ENCODE peak calls at places on chromosome 3, in ten cellular contexts. One of them, this sample, is unnamed.

GRCh38 chr3:186165331-186165730 is 56.4 kb upstream of the ETV5 start:
- DNase-seq in cardiac muscle cell: no peak
- DNase-seq in H1: no peak
- DNase-seq in WERI-Rb-1: no peak
- DNase-seq in spleen: no peak
- DNase-seq in upper lobe of right lung: no peak
- DNase-seq in esophagus muscularis mucosa: no peak
- DNase-seq in Peyer's patch: no peak
- DNase-seq in astrocyte: peak; percentile 33
- DNase-seq in mammary epithelial cell: no peak
- DNase-seq in this sample: no peak

GRCh38 chr3:40843851-40844548 is 319.2 kb downstream of the ZNF621 start:
- DNase-seq in cardiac muscle cell: peak; percentile 5
- DNase-seq in H1: peak; percentile 53
- DNase-seq in WERI-Rb-1: no peak
- DNase-seq in spleen: no peak
- DNase-seq in upper lobe of right lung: no peak
- DNase-seq in esophagus muscularis mucosa: no peak
- DNase-seq in Peyer's patch: no peak
- DNase-seq in astrocyte: no peak
- DNase-seq in mammary epithelial cell: peak; percentile 75
- DNase-seq in this sample: no peak

GRCh38 chr3:107674371-107674770 is 151.6 kb downstream of the BBX start:
- DNase-seq in cardiac muscle cell: no peak
- DNase-seq in H1: no peak
- DNase-seq in WERI-Rb-1: no peak
- DNase-seq in spleen: no peak
- DNase-seq in upper lobe of right lung: no peak
- DNase-seq in esophagus muscularis mucosa: no peak
- DNase-seq in Peyer's patch: peak; percentile 17
- DNase-seq in astrocyte: peak; percentile 82
- DNase-seq in mammary epithelial cell: no peak
- DNase-seq in this sample: peak; percentile 28

GRCh38 chr3:120274739-120275167 is 10.3 kb downstream of the GPR156 start:
- DNase-seq in cardiac muscle cell: peak; percentile 41
- DNase-seq in H1: no peak
- DNase-seq in WERI-Rb-1: no peak
- DNase-seq in spleen: no peak
- DNase-seq in upper lobe of right lung: no peak
- DNase-seq in esophagus muscularis mucosa: no peak
- DNase-seq in Peyer's patch: no peak
- DNase-seq in astrocyte: peak; percentile 30
- DNase-seq in mammary epithelial cell: no peak
- DNase-seq in this sample: no peak

GRCh38 chr3:149635396-149635795 is 22.4 kb downstream of the WWTR1 start:
- DNase-seq in cardiac muscle cell: no peak
- DNase-seq in H1: no peak
- DNase-seq in WERI-Rb-1: no peak
- DNase-seq in spleen: no peak
- DNase-seq in upper lobe of right lung: no peak
- DNase-seq in esophagus muscularis mucosa: no peak
- DNase-seq in Peyer's patch: no peak
- DNase-seq in astrocyte: no peak
- DNase-seq in mammary epithelial cell: no peak
- DNase-seq in this sample: no peak

GRCh38 chr3:127669541-127670228 is 3.1 kb upstream of the ABTB1 start:
- DNase-seq in cardiac muscle cell: no peak
- DNase-seq in H1: no peak
- DNase-seq in WERI-Rb-1: no peak
- DNase-seq in spleen: peak; percentile 75
- DNase-seq in upper lobe of right lung: peak; percentile 39
- DNase-seq in esophagus muscularis mucosa: no peak
- DNase-seq in Peyer's patch: no peak
- DNase-seq in astrocyte: no peak
- DNase-seq in mammary epithelial cell: no peak
- DNase-seq in this sample: no peak

GRCh38 chr3:52917044-52917443 is 19.7 kb upstream of the STIMATE start:
- DNase-seq in cardiac muscle cell: no peak
- DNase-seq in H1: no peak
- DNase-seq in WERI-Rb-1: no peak
- DNase-seq in spleen: no peak
- DNase-seq in upper lobe of right lung: no peak
- DNase-seq in esophagus muscularis mucosa: no peak
- DNase-seq in Peyer's patch: no peak
- DNase-seq in astrocyte: no peak
- DNase-seq in mammary epithelial cell: no peak
- DNase-seq in this sample: no peak

GRCh38 chr3:95341314-95341713 is 1278.5 kb downstream of the NSUN3 start:
- DNase-seq in cardiac muscle cell: no peak
- DNase-seq in H1: no peak
- DNase-seq in WERI-Rb-1: no peak
- DNase-seq in spleen: no peak
- DNase-seq in upper lobe of right lung: no peak
- DNase-seq in esophagus muscularis mucosa: no peak
- DNase-seq in Peyer's patch: no peak
- DNase-seq in astrocyte: no peak
- DNase-seq in mammary epithelial cell: no peak
- DNase-seq in this sample: peak; percentile 45

GRCh38 chr3:139830817-139831216 is 104.2 kb upstream of the CLSTN2 start:
- DNase-seq in cardiac muscle cell: no peak
- DNase-seq in H1: no peak
- DNase-seq in WERI-Rb-1: peak; percentile 50
- DNase-seq in spleen: no peak
- DNase-seq in upper lobe of right lung: peak; percentile 67
- DNase-seq in esophagus muscularis mucosa: no peak
- DNase-seq in Peyer's patch: no peak
- DNase-seq in astrocyte: no peak
- DNase-seq in mammary epithelial cell: no peak
- DNase-seq in this sample: no peak

GRCh38 chr3:54600441-54601204 is 327.2 kb downstream of the LRTM1 start:
- DNase-seq in cardiac muscle cell: peak; percentile 38
- DNase-seq in H1: no peak
- DNase-seq in WERI-Rb-1: peak; percentile 81
- DNase-seq in spleen: no peak
- DNase-seq in upper lobe of right lung: no peak
- DNase-seq in esophagus muscularis mucosa: peak; percentile 89
- DNase-seq in Peyer's patch: no peak
- DNase-seq in astrocyte: no peak
- DNase-seq in mammary epithelial cell: no peak
- DNase-seq in this sample: no peak

GRCh38 chr3:141077631-141078030 is 26.5 kb downstream of the SPSB4 start:
- DNase-seq in cardiac muscle cell: no peak
- DNase-seq in H1: no peak
- DNase-seq in WERI-Rb-1: no peak
- DNase-seq in spleen: no peak
- DNase-seq in upper lobe of right lung: no peak
- DNase-seq in esophagus muscularis mucosa: no peak
- DNase-seq in Peyer's patch: no peak
- DNase-seq in astrocyte: no peak
- DNase-seq in mammary epithelial cell: no peak
- DNase-seq in this sample: no peak

GRCh38 chr3:52004158-52004787 is 8.6 kb upstream of the RPL29 start:
- DNase-seq in cardiac muscle cell: peak; percentile 73
- DNase-seq in H1: no peak
- DNase-seq in WERI-Rb-1: peak; percentile 91
- DNase-seq in spleen: no peak
- DNase-seq in upper lobe of right lung: no peak
- DNase-seq in esophagus muscularis mucosa: no peak
- DNase-seq in Peyer's patch: no peak
- DNase-seq in astrocyte: no peak
- DNase-seq in mammary epithelial cell: no peak
- DNase-seq in this sample: no peak

GRCh38 chr3:128709506-128710210 is 16.3 kb upstream of the RAB7A start:
- DNase-seq in cardiac muscle cell: no peak
- DNase-seq in H1: no peak
- DNase-seq in WERI-Rb-1: no peak
- DNase-seq in spleen: no peak
- DNase-seq in upper lobe of right lung: no peak
- DNase-seq in esophagus muscularis mucosa: no peak
- DNase-seq in Peyer's patch: no peak
- DNase-seq in astrocyte: no peak
- DNase-seq in mammary epithelial cell: peak; percentile 88
- DNase-seq in this sample: no peak

GRCh38 chr3:45507820-45508317 is 86.7 kb upstream of the LIMD1 start:
- DNase-seq in cardiac muscle cell: peak; percentile 58
- DNase-seq in H1: no peak
- DNase-seq in WERI-Rb-1: peak; percentile 63
- DNase-seq in spleen: no peak
- DNase-seq in upper lobe of right lung: no peak
- DNase-seq in esophagus muscularis mucosa: no peak
- DNase-seq in Peyer's patch: no peak
- DNase-seq in astrocyte: peak; percentile 73
- DNase-seq in mammary epithelial cell: no peak
- DNase-seq in this sample: no peak

GRCh38 chr3:95424296-95424695 is 1361.4 kb downstream of the NSUN3 start:
- DNase-seq in cardiac muscle cell: no peak
- DNase-seq in H1: no peak
- DNase-seq in WERI-Rb-1: no peak
- DNase-seq in spleen: no peak
- DNase-seq in upper lobe of right lung: no peak
- DNase-seq in esophagus muscularis mucosa: no peak
- DNase-seq in Peyer's patch: no peak
- DNase-seq in astrocyte: no peak
- DNase-seq in mammary epithelial cell: no peak
- DNase-seq in this sample: no peak

GRCh38 chr3:61725851-61726333 is 164.5 kb downstream of the PTPRG start:
- DNase-seq in cardiac muscle cell: peak; percentile 71
- DNase-seq in H1: no peak
- DNase-seq in WERI-Rb-1: no peak
- DNase-seq in spleen: no peak
- DNase-seq in upper lobe of right lung: no peak
- DNase-seq in esophagus muscularis mucosa: no peak
- DNase-seq in Peyer's patch: no peak
- DNase-seq in astrocyte: peak; percentile 82
- DNase-seq in mammary epithelial cell: peak; percentile 17
- DNase-seq in this sample: no peak

GRCh38 chr3:151210676-151211381 is 7.8 kb upstream of the GPR171 start:
- DNase-seq in cardiac muscle cell: peak; percentile 41
- DNase-seq in H1: no peak
- DNase-seq in WERI-Rb-1: no peak
- DNase-seq in spleen: no peak
- DNase-seq in upper lobe of right lung: no peak
- DNase-seq in esophagus muscularis mucosa: no peak
- DNase-seq in Peyer's patch: no peak
- DNase-seq in astrocyte: no peak
- DNase-seq in mammary epithelial cell: no peak
- DNase-seq in this sample: no peak
- TF ChIP-seq CTCF in cardiac muscle cell: peak; percentile 23
- TF ChIP-seq CTCF in H1: no peak
- TF ChIP-seq CTCF in WERI-Rb-1: no peak
- TF ChIP-seq CTCF in spleen: peak; percentile 22
- TF ChIP-seq CTCF in upper lobe of right lung: no peak
- TF ChIP-seq CTCF in esophagus muscularis mucosa: no peak
- TF ChIP-seq CTCF in Peyer's patch: no peak
- TF ChIP-seq CTCF in astrocyte: peak; percentile 5
- TF ChIP-seq CTCF in mammary epithelial cell: no peak
- TF ChIP-seq CTCF in this sample: peak; percentile 4

DNA sequence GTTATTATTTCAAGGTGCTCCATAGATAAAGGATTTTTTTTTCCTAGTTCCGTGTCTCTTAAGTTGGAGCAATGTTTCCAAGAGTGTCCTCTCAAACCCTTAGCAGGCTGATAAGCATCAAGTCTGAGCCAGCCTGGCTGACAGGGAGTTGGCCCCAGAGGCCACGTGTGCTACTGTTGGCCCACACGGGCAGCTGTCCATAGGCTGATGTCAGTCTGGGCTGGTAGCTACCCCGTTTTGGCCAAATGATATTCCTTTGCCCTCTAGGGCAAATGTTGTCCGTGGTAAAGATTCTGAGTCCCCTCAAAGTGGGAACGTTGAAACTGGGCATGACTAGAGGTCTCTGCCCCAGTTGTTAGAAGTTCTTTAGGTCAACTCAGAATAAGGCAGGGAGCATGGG is 99.4 kb downstream of the FLNB start:
- DNase-seq in cardiac muscle cell: no peak
- DNase-seq in H1: no peak
- DNase-seq in WERI-Rb-1: no peak
- DNase-seq in spleen: no peak
- DNase-seq in upper lobe of right lung: no peak
- DNase-seq in esophagus muscularis mucosa: no peak
- DNase-seq in Peyer's patch: no peak
- DNase-seq in astrocyte: no peak
- DNase-seq in mammary epithelial cell: no peak
- DNase-seq in this sample: no peak
- H3K36me3 ChIP-seq in cardiac muscle cell: peaks cover 18% of the 10 kb centered on the region
- H3K36me3 ChIP-seq in H1: peaks cover 13% of the 10 kb centered on the region
- H3K36me3 ChIP-seq in WERI-Rb-1: peaks cover 20% of the 10 kb centered on the region
- H3K36me3 ChIP-seq in spleen: peaks cover 2% of the 10 kb centered on the region
- H3K36me3 ChIP-seq in upper lobe of right lung: peaks cover 45% of the 10 kb centered on the region
- H3K36me3 ChIP-seq in esophagus muscularis mucosa: peaks cover 43% of the 10 kb centered on the region
- H3K36me3 ChIP-seq in Peyer's patch: peaks cover 98% of the 10 kb centered on the region
- H3K36me3 ChIP-seq in astrocyte: peaks cover 78% of the 10 kb centered on the region
- H3K36me3 ChIP-seq in mammary epithelial cell: peaks cover 74% of the 10 kb centered on the region
- H3K36me3 ChIP-seq in this sample: peaks cover 8% of the 10 kb centered on the region

DNA sequence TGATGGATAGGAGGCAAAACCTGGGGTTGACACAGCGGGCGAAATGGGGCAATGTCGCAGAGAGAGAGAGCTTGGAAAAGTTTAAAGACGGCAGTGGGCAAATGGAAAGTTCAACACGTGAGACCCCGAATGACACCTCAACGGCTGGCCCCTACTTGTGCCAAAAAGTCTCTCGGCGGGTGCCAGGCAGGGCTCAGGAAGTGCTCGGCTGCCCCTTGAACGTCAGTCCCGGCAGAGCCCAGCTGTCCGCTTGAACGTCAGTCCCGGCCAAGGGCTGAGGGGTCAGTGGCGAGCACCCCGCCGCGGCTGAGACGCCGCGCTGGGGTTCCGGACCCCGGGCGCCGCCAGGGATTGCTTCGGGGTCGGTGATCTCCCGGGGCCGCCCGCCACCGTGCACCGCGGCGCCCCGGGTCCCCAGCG is 638 bp downstream of the EOGT start:
- DNase-seq in cardiac muscle cell: peak; percentile 66
- DNase-seq in H1: no peak
- DNase-seq in WERI-Rb-1: peak; percentile 52
- DNase-seq in spleen: peak; percentile 87
- DNase-seq in upper lobe of right lung: peak; percentile 83
- DNase-seq in esophagus muscularis mucosa: no peak
- DNase-seq in Peyer's patch: peak; percentile 36
- DNase-seq in astrocyte: peak; percentile 29
- DNase-seq in mammary epithelial cell: no peak
- DNase-seq in this sample: no peak
- TF ChIP-seq CTCF in cardiac muscle cell: no peak
- TF ChIP-seq CTCF in H1: no peak
- TF ChIP-seq CTCF in WERI-Rb-1: peak; percentile 36
- TF ChIP-seq CTCF in spleen: no peak
- TF ChIP-seq CTCF in upper lobe of right lung: no peak
- TF ChIP-seq CTCF in esophagus muscularis mucosa: no peak
- TF ChIP-seq CTCF in Peyer's patch: no peak
- TF ChIP-seq CTCF in astrocyte: no peak
- TF ChIP-seq CTCF in mammary epithelial cell: no peak
- TF ChIP-seq CTCF in this sample: no peak

DNA sequence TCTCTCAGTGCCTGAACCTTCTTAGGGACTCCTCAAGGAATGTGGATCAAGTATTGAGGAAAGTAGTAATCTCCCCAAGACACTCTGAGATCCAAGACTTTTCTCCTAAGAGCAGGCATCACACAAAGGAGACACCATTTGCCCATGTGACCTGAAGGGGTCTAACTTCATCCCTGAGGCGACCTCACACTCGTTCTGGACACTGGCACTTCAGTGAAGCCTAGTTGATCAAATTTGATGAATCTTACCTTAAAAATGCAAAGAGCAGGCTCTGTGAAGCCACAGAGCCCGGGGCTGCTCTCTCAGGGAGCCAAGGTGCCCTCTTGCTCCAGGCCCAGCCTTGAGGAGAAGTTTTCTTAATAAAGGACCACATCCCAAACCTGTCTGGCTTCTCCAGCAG is 64.3 kb downstream of the SCN11A start:
- DNase-seq in cardiac muscle cell: no peak
- DNase-seq in H1: no peak
- DNase-seq in WERI-Rb-1: no peak
- DNase-seq in spleen: no peak
- DNase-seq in upper lobe of right lung: no peak
- DNase-seq in esophagus muscularis mucosa: peak; percentile 74
- DNase-seq in Peyer's patch: no peak
- DNase-seq in astrocyte: no peak
- DNase-seq in mammary epithelial cell: no peak
- DNase-seq in this sample: no peak
- H3K36me3 ChIP-seq in cardiac muscle cell: no peaks in the 10 kb centered on the region
- H3K36me3 ChIP-seq in H1: no peaks in the 10 kb centered on the region
- H3K36me3 ChIP-seq in WERI-Rb-1: no peaks in the 10 kb centered on the region
- H3K36me3 ChIP-seq in spleen: no peaks in the 10 kb centered on the region
- H3K36me3 ChIP-seq in upper lobe of right lung: no peaks in the 10 kb centered on the region
- H3K36me3 ChIP-seq in esophagus muscularis mucosa: no peaks in the 10 kb centered on the region
- H3K36me3 ChIP-seq in Peyer's patch: no peaks in the 10 kb centered on the region
- H3K36me3 ChIP-seq in astrocyte: no peaks in the 10 kb centered on the region
- H3K36me3 ChIP-seq in mammary epithelial cell: no peaks in the 10 kb centered on the region
- H3K36me3 ChIP-seq in this sample: no peaks in the 10 kb centered on the region